ENCODE peak calls at places on chromosomes 12 and 14, in nine cellular contexts. U is activated CD4-positive, alpha-beta T cell treated with anti-CD3 and anti-CD28 coated beads, Interleukin-2, amount 50 U/mL, for 4 hours; P is ascending aorta; E is Kasumi-1; Q is mucosa of descending colon; L is mucosa of gallbladder; W is HuH-7; I is heart left ventricle; D is cardiac fibroblast. O is an unnamed sample.

GRCh38 chr12:57175428-57176138 is 28.2 kb upstream of the LRP1-AS start:
- DNase-seq in U (peak; percentile 9), P (peak; percentile 92), E (peak; percentile 52), Q (peak; percentile 85), L (peak; percentile 85), W (peak; percentile 92), I (peak; percentile 90), D (peak; percentile 81), O (peak; percentile 76)

GRCh38 chr12:8947737-8948136 is 1.7 kb downstream of the M6PR start:
- DNase-seq in U (no peak), P (no peak), E (no peak), Q (no peak), L (no peak), W (no peak), I (no peak), D (no peak), O (no peak)

GRCh38 chr12:29396774-29397173 is 15.8 kb upstream of the ERGIC2 start:
- DNase-seq in U (no peak), P (no peak), E (no peak), Q (no peak), L (no peak), W (no peak), I (no peak), D (peak; percentile 37), O (no peak)

GRCh38 chr14:71720978-71721624 is 211.1 kb upstream of the RGS6 start:
- DNase-seq in U (no peak), P (no peak), E (peak; percentile 65), Q (no peak), L (peak; percentile 46), W (peak; percentile 51), I (no peak), D (peak; percentile 88), O (peak; percentile 45)

GRCh38 chr14:61750708-61751474 is 11.3 kb upstream of the SNAPC1 start:
- DNase-seq in U (peak; percentile 61), P (peak; percentile 94), E (peak; percentile 77), Q (peak; percentile 94), L (peak; percentile 93), W (no peak), I (peak; percentile 94), D (peak; percentile 73), O (peak; percentile 89)

GRCh38 chr14:61705017-61705416 is 9.7 kb downstream of the HIF1A start:
- DNase-seq in U (no peak), P (no peak), E (no peak), Q (no peak), L (no peak), W (no peak), I (no peak), D (no peak), O (no peak)

GRCh38 chr12:113882690-113883089 is 83.4 kb downstream of the RBM19 start:
- DNase-seq in U (no peak), P (no peak), E (no peak), Q (no peak), L (no peak), W (no peak), I (no peak), D (no peak), O (no peak)

GRCh38 chr12:85130631-85131030 is 94.5 kb downstream of the LRRIQ1 start:
- DNase-seq in U (no peak), P (no peak), E (no peak), Q (no peak), L (no peak), W (no peak), I (no peak), D (peak; percentile 3), O (no peak)

GRCh38 chr12:77723308-77723707 is 107.4 kb upstream of the NAV3 start:
- DNase-seq in U (no peak), P (no peak), E (no peak), Q (no peak), L (no peak), W (no peak), I (no peak), D (no peak), O (no peak)

GRCh38 chr14:54864526-54864925 is 38.1 kb downstream of the GCH1 start:
- DNase-seq in U (no peak), P (no peak), E (no peak), Q (no peak), L (no peak), W (no peak), I (no peak), D (peak; percentile 50), O (no peak)

GRCh38 chr12:30694412-30694955 is 1.2 kb downstream of the IPO8 start:
- DNase-seq in U (no peak), P (no peak), E (no peak), Q (no peak), L (no peak), W (no peak), I (no peak), D (no peak), O (no peak)

GRCh38 chr12:53306826-53307225 is 7.3 kb downstream of the MYG1 start:
- DNase-seq in U (no peak), P (no peak), E (no peak), Q (no peak), L (no peak), W (no peak), I (no peak), D (no peak), O (no peak)